ENCODE peak calls at places on chromosome 2, in nine cellular contexts. T, G, O, Q, W, E, V, D and N are unnamed samples. For H3K4me1 and H3K27me3, the result is how much of the 10 kb centered on the place peaks cover.

GRCh38 chr2:96207778-96208143 is 866 bp downstream of the STARD7 start:
- DNase-seq in V (no peak), G (no peak), E (no peak), W (no peak), Q (no peak), O (no peak), D (no peak), T (no peak), N (no peak)

GRCh38 chr2:28696261-28696660 is 55.4 kb upstream of the PPP1CB start:
- DNase-seq in E (no peak), G (no peak), Q (no peak), W (no peak), D (no peak), V (no peak), T (no peak), O (no peak), N (no peak)

GRCh38 chr2:234673961-234674759 is 177.3 kb upstream of the ARL4C start:
- DNase-seq in G (no peak), T (no peak), Q (no peak), D (no peak), V (no peak), E (no peak), W (no peak), O (no peak), N (no peak)

GRCh38 chr2:77008925-77009706 is 513.1 kb downstream of the LRRTM4 start:
- DNase-seq in G (no peak), W (no peak), V (no peak), D (no peak), T (no peak), E (peak), O (peak), Q (peak), N (no peak)

GRCh38 chr2:28544405-28544914 is 48.6 kb downstream of the PLB1 start:
- DNase-seq in O (no peak), Q (peak), D (no peak), G (no peak), E (no peak), V (no peak), W (no peak), T (no peak), N (no peak)

GRCh38 chr2:11342561-11343343 is 1.7 kb downstream of the ROCK2 start:
- DNase-seq in W (no peak), O (peak), D (no peak), E (peak), V (no peak), Q (peak), G (no peak), T (no peak), N (no peak)

GRCh38 chr2:5183031-5183430 is 509.2 kb upstream of the SOX11 start:
- DNase-seq in E (no peak), W (no peak), D (no peak), Q (no peak), G (no peak), V (no peak), O (no peak), T (peak), N (no peak)

GRCh38 chr2:73112026-73112912 is 479 bp downstream of the RAB11FIP5 start:
- DNase-seq in E (peak), W (peak), G (no peak), D (no peak), T (peak), V (no peak), O (peak), Q (no peak), N (no peak)

GRCh38 chr2:129957891-129958290 is 21.6 kb upstream of the RAB6C start:
- DNase-seq in E (no peak), W (no peak), Q (no peak), V (no peak), T (no peak), D (no peak), G (no peak), O (no peak), N (no peak)

GRCh38 chr2:196201229-196201998 is 30.0 kb upstream of the STK17B start:
- DNase-seq in E (no peak), D (no peak), W (no peak), V (no peak), Q (no peak), O (no peak), T (no peak), G (no peak), N (no peak)

GRCh38 chr2:145184741-145185671 is 665.1 kb upstream of the ZEB2 start:
- DNase-seq in Q (no peak), T (no peak), D (no peak), G (no peak), V (no peak), O (no peak), W (no peak), E (peak), N (no peak)

GRCh38 chr2:109345653-109346165 is 216.7 kb downstream of the SH3RF3 start:
- DNase-seq in W (no peak), E (no peak), T (no peak), O (no peak), Q (no peak), G (no peak), D (no peak), V (no peak), N (no peak)

GRCh38 chr2:43542285-43542933 is 53.4 kb downstream of the THADA start:
- DNase-seq in O (no peak), E (peak), T (no peak), G (no peak), D (no peak), Q (peak), W (no peak), V (no peak), N (no peak)

GRCh38 chr2:99488587-99488998 is 1.2 kb downstream of the REV1 start:
- DNase-seq in Q (peak), T (no peak), O (no peak), V (no peak), W (no peak), D (no peak), G (no peak), E (peak), N (no peak)

GRCh38 chr2:1487758-1488715 is 74.8 kb downstream of the TPO start:
- DNase-seq in W (no peak), D (no peak), G (no peak), E (no peak), O (no peak), T (no peak), Q (no peak), V (no peak), N (no peak)

GRCh38 chr2:141599721-141600120 is 531.1 kb downstream of the LRP1B start:
- DNase-seq in T (no peak), W (no peak), G (no peak), D (no peak), V (no peak), E (no peak), O (no peak), Q (no peak), N (no peak)

GRCh38 chr2:43129676-43130547 is 96.5 kb downstream of the ZFP36L2 start:
- DNase-seq in V (no peak), O (no peak), T (no peak), W (peak), Q (peak), G (no peak), D (no peak), E (peak), N (peak)

GRCh38 chr2:202510911-202511310 is 123.9 kb upstream of the FAM117B start:
- DNase-seq in W (no peak), Q (no peak), T (no peak), O (peak), E (peak), V (no peak), D (no peak), G (no peak), N (no peak)

GRCh38 chr2:215218587-215219577 is 80.5 kb upstream of the ABCA12 start:
- DNase-seq in O (peak), W (no peak), E (no peak), V (no peak), G (no peak), Q (peak), T (no peak), D (no peak), N (peak)

GRCh38 chr2:28994074-28994473 is 13.0 kb downstream of the TOGARAM2 start:
- DNase-seq in Q (no peak), W (no peak), G (no peak), T (no peak), E (no peak), V (no peak), D (no peak), O (no peak), N (no peak)

GRCh38 chr2:152189622-152190495 is 14.3 kb upstream of the STAM2 start:
- DNase-seq in O (no peak), G (no peak), V (no peak), Q (peak), T (no peak), D (no peak), W (no peak), E (peak), N (no peak)

GRCh38 chr2:134301099-134301970 is 47.5 kb downstream of the MGAT5 start:
- DNase-seq in W (no peak), D (no peak), G (no peak), E (peak), T (no peak), Q (no peak), O (peak), V (no peak), N (no peak)

GRCh38 chr2:219469186-219469724 is 29.4 kb upstream of the GMPPA start:
- DNase-seq in W (no peak), Q (no peak), O (no peak), V (no peak), T (no peak), D (no peak), E (peak), G (no peak), N (no peak)

GRCh38 chr2:46816151-46816845 is 99.3 kb downstream of the MCFD2 start:
- DNase-seq in D (no peak), Q (no peak), E (no peak), G (no peak), T (no peak), V (no peak), O (no peak), W (no peak), N (no peak)

GRCh38 chr2:120469486-120469885 is 123.5 kb downstream of the INHBB start:
- DNase-seq in D (no peak), W (peak), T (no peak), E (no peak), O (no peak), V (no peak), Q (no peak), G (no peak), N (no peak)

GRCh38 chr2:198890490-198890889 is 567.2 kb downstream of the SATB2 start:
- DNase-seq in E (no peak), D (no peak), V (no peak), W (no peak), G (no peak), O (no peak), T (no peak), Q (no peak), N (no peak)

GRCh38 chr2:113158884-113159553 is 14.8 kb upstream of the PSD4 start:
- DNase-seq in O (no peak), V (no peak), E (peak), G (no peak), Q (no peak), D (no peak), T (no peak), W (no peak), N (no peak)

GRCh38 chr2:105868060-105868459 is 123.3 kb downstream of the NCK2 start:
- DNase-seq in Q (no peak), T (no peak), V (no peak), D (no peak), G (no peak), W (no peak), O (no peak), E (no peak), N (no peak)

GRCh38 chr2:18623782-18624181 is 34.4 kb upstream of the NT5C1B start:
- DNase-seq in G (no peak), D (no peak), Q (peak), E (peak), W (no peak), T (no peak), V (no peak), O (peak), N (no peak)

GRCh38 chr2:9288233-9288632 is 81.6 kb downstream of the ASAP2 start:
- DNase-seq in T (no peak), O (peak), W (no peak), V (no peak), D (no peak), Q (peak), E (peak), G (no peak), N (no peak)

GRCh38 chr2:136785215-136785614 is 19.9 kb downstream of the THSD7B start:
- DNase-seq in Q (no peak), W (no peak), E (no peak), D (no peak), G (no peak), T (no peak), O (no peak), V (no peak), N (no peak)

GRCh38 chr2:237350070-237350469 is 63.9 kb downstream of the COL6A3 start:
- DNase-seq in W (no peak), E (no peak), Q (no peak), O (no peak), V (no peak), G (no peak), D (no peak), T (no peak), N (no peak)

GRCh38 chr2:219442206-219443015 is 7.8 kb downstream of the SPEG start:
- DNase-seq in G (no peak), E (no peak), V (no peak), Q (no peak), D (no peak), O (no peak), T (no peak), W (no peak), N (no peak)

GRCh38 chr2:98334439-98335078 is 11.7 kb upstream of the CNGA3 start:
- DNase-seq in T (peak), G (no peak), Q (peak), V (no peak), W (no peak), O (peak), E (peak), D (no peak), N (no peak)

GRCh38 chr2:95073856-95074662 is 47.5 kb downstream of the MRPS5 start:
- DNase-seq in D (no peak), W (no peak), G (no peak), E (no peak), V (no peak), O (no peak), T (no peak), Q (peak), N (no peak)

GRCh38 chr2:85310330-85310729 is 17.5 kb downstream of the TGOLN2 start:
- DNase-seq in E (peak), Q (no peak), G (no peak), D (no peak), V (no peak), T (no peak), O (no peak), W (no peak), N (no peak)

GRCh38 chr2:66729391-66729790 is 294.5 kb downstream of the MEIS1 start:
- DNase-seq in W (no peak), T (no peak), D (no peak), Q (no peak), G (no peak), O (peak), E (peak), V (no peak), N (no peak)

GRCh38 chr2:28276076-28276618 is 116.5 kb upstream of the FOSL2 start:
- DNase-seq in D (no peak), E (peak), Q (peak), W (no peak), T (no peak), V (no peak), O (peak), G (no peak), N (no peak)

GRCh38 chr2:102060047-102060446 is 68.3 kb downstream of the IL1R2 start:
- DNase-seq in D (no peak), Q (no peak), O (no peak), G (no peak), T (no peak), V (no peak), W (no peak), E (no peak), N (no peak)
- H3K4me1 ChIP-seq in D (under half), Q (under half), O (under half), G (under half), T (under half), V (under half), W (half or more), E (under half), N (half or more)

DNA sequence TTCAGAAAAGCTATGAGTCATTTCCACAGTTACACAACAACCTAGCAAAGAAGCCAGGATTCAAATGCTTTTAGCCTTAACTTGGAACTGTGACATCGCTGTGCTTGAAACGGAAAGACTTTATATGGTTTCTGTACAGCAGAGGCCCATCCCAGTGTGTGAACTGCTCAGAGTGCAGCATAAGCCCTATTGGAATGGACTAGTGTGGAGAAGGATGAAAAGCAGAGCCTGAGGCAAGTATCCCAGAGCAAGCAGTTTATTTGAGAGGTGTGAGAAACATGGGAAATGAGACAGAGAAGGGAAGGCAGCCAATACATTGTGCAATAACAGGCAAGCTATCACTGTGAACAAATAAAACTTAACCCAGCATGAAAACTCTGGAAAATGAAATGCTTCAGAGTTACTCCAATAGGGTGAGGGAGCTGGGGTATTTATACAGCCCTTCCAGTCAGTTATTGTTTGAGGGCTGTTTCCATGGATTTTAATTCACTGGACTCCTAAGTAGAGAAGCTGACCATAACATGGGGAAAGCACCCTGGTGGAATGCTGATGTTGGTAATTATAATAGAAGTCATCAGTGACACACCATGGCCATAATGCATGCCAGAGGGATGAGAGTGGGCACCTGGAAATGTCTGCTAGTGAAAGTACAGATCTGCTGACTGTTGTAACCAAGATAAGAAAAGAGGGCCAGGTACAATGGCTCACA is 254.0 kb upstream of the POU3F3 start:
- DNase-seq in D (no peak), E (no peak), G (no peak), O (peak), Q (no peak), W (no peak), V (no peak), T (no peak), N (no peak)
- H3K27ac ChIP-seq in D (no peak), E (no peak), G (no peak), O (no peak), Q (no peak), W (no peak), V (no peak), T (no peak), N (no peak)

DNA sequence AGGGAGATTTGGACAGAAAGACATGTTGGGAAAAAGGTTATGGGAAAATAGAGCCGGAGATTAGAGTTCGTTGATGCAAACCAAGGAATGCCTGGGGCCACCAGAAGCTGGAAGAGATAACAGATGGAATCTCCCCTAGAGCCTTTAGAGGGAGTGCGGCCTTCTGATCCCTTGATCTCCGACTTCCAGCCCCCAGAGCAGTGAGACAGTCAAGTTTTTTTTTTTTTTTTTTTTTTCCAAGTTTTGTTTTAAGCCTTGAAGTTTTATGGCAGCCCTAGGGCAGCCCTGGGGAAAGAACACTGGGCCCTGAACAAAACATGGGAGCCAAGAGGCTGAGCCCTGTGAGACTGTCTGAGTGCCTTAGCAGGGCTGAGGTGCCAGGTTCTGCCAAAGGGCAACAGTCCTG is 6.5 kb downstream of the DGKD start:
- DNase-seq in T (no peak), G (no peak), E (no peak), D (no peak), W (no peak), Q (no peak), V (no peak), O (no peak), N (no peak)
- H3K27me3 ChIP-seq in T (under half), G (under half), E (under half), D (under half), W (under half), Q (under half), V (under half), O (under half), N (under half)

GRCh38 chr2:160225722-160226121 is 25.6 kb upstream of the ITGB6 start:
- DNase-seq in W (no peak), G (no peak), V (no peak), T (no peak), D (no peak), Q (peak), E (no peak), O (peak), N (no peak)
- H3K4me1 ChIP-seq in W (under half), G (under half), V (half or more), T (under half), D (under half), Q (half or more), E (under half), O (half or more), N (under half)

GRCh38 chr2:110772383-110772755 is 40.0 kb downstream of the ACOXL start:
- DNase-seq in D (no peak), G (no peak), E (no peak), O (no peak), T (no peak), Q (no peak), V (no peak), W (no peak), N (no peak)

GRCh38 chr2:110770308-110770695 is 37.9 kb downstream of the ACOXL start:
- DNase-seq in T (no peak), Q (no peak), D (no peak), O (no peak), W (no peak), V (no peak), G (no peak), E (no peak), N (no peak)

GRCh38 chr2:110771549-110772382 is 39.4 kb downstream of the ACOXL start:
- DNase-seq in G (no peak), T (peak), O (no peak), E (no peak), D (peak), V (no peak), Q (no peak), W (no peak), N (no peak)

GRCh38 chr2:110768591-110768990 is 36.2 kb downstream of the ACOXL start:
- DNase-seq in W (no peak), T (no peak), G (no peak), E (no peak), Q (no peak), V (no peak), O (no peak), D (no peak), N (no peak)

DNA sequence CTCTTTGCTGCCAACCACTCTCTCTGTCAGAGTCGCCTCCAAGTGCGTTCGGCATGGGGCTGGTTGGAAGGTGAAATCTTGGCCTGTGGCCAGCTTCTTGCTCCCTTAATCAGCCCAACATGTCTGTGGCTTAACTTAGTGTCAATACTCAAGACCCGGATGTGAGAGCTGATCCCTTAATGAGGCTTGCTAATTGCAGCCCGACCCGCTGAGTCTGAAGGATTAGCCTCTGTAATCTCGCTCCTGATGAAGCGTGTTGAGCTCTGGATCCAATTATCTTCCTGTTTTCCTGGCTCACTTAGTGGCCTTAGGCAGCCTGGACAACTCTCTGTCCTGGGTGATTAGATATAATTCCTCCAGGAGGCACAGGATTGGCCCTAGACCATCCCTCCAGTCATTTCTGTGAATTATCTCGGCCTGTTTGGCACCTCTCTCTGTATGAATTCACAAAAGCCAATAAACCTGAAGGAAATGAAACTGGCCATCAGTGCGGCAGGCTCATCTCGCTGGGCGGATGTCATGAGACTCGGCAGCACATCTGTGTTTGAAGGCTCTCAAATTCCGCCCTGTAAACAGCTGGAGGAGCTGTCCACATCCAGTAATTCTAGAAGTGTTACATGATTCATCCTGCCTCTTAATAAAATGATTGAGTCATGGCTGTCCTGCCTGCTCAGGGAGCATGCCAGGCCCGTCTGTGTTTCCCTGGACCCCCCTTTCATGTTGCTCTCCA is 38.5 kb downstream of the ACOXL start:
- DNase-seq in Q (no peak), T (no peak), W (no peak), D (no peak), G (no peak), O (peak), E (peak), V (no peak), N (no peak)
- H3K27ac ChIP-seq in Q (no peak), T (no peak), W (no peak), D (no peak), G (no peak), O (no peak), E (no peak), V (no peak), N (no peak)